ENCODE peak calls at places on chromosomes 13 and 19, in four cellular contexts. Y is GM12878, P is HepG2, L is SK-N-SH. O is an unnamed sample.

GRCh38 chr13:98484289-98485219 is 92.4 kb downstream of the STK24 start:
- DNase-seq in P (peak), Y (no peak), L (no peak), O (peak)

GRCh38 chr19:55257461-55258411 is 1.1 kb downstream of the PPP6R1 start:
- DNase-seq in L (peak), Y (no peak), P (no peak), O (peak)

GRCh38 chr13:28406728-28407266 is 88.1 kb downstream of the FLT1 start:
- DNase-seq in L (no peak), Y (no peak), P (no peak), O (no peak)

GRCh38 chr13:61110804-61111203 is 304.8 kb downstream of the PCDH20 start:
- DNase-seq in Y (no peak), L (peak), P (no peak), O (no peak)

GRCh38 chr19:18839465-18840287 is 7.9 kb downstream of the UPF1 start:
- DNase-seq in P (peak), Y (no peak), L (no peak), O (no peak)

GRCh38 chr19:34306213-34306661 is 51.9 kb downstream of the GARRE1 start:
- DNase-seq in P (peak), Y (no peak), L (no peak), O (no peak)

GRCh38 chr19:8311461-8312260 is 3.5 kb upstream of the CD320 start:
- DNase-seq in L (no peak), Y (no peak), P (no peak), O (no peak)

GRCh38 chr13:114011226-114011625 is 37.4 kb upstream of the C13orf46 start:
- DNase-seq in L (no peak), P (no peak), Y (no peak), O (no peak)

GRCh38 chr13:97215325-97215724 is 6.8 kb upstream of the MBNL2 start:
- DNase-seq in Y (no peak), P (no peak), L (no peak), O (no peak)

GRCh38 chr13:21060827-21061076 is 634 bp downstream of the LATS2 start:
- DNase-seq in L (peak), P (no peak), Y (no peak), O (no peak)

GRCh38 chr13:108212901-108213300 is 2.4 kb downstream of the LIG4 start:
- DNase-seq in P (no peak), Y (no peak), L (no peak), O (no peak)

GRCh38 chr19:4597975-4598671 is 38.6 kb upstream of the SEMA6B start:
- DNase-seq in Y (no peak), P (no peak), L (peak), O (peak)

GRCh38 chr13:93552596-93552995 is 326.0 kb downstream of the GPC6 start:
- DNase-seq in Y (no peak), L (no peak), P (no peak), O (no peak)

GRCh38 chr13:94784066-94784465 is 71.7 kb upstream of the SOX21 start:
- DNase-seq in L (no peak), P (no peak), Y (no peak), O (no peak)

GRCh38 chr19:49588370-49589122 is 2.4 kb upstream of the PRR12 start:
- DNase-seq in Y (no peak), P (no peak), L (no peak), O (no peak)

GRCh38 chr19:34350161-34350561 is 14.8 kb upstream of the GPI start:
- DNase-seq in Y (no peak), L (no peak), P (no peak), O (no peak)

GRCh38 chr13:49184621-49185020 is 35.5 kb upstream of the MLNR start:
- DNase-seq in Y (no peak), P (no peak), L (no peak), O (no peak)

GRCh38 chr13:44680746-44681355 is 104.7 kb upstream of the TSC22D1 start:
- DNase-seq in P (no peak), Y (no peak), L (no peak), O (no peak)

GRCh38 chr13:34011552-34012085 is 193.7 kb downstream of the RFC3 start:
- DNase-seq in L (no peak), P (peak), Y (no peak), O (no peak)

GRCh38 chr19:5789886-5790572 is 934 bp downstream of the DUS3L start:
- DNase-seq in Y (no peak), P (no peak), L (no peak), O (no peak)

GRCh38 chr19:33248553-33248953 is 22.9 kb upstream of the SLC7A10 start:
- DNase-seq in L (no peak), Y (no peak), P (peak), O (no peak)

GRCh38 chr13:59659981-59660380 is 503.7 kb downstream of the DIAPH3 start:
- DNase-seq in L (no peak), Y (no peak), P (no peak), O (no peak)

GRCh38 chr19:15323496-15324235 is 8.7 kb downstream of the BRD4 start:
- DNase-seq in Y (no peak), P (peak), L (no peak), O (peak)

GRCh38 chr19:45613926-45614725 is 12.1 kb upstream of the GPR4 start:
- DNase-seq in Y (peak), L (no peak), P (no peak), O (no peak)

GRCh38 chr19:32581704-32582164 is 744 bp downstream of the PDCD5 start:
- DNase-seq in Y (no peak), P (no peak), L (peak), O (peak)

GRCh38 chr13:26540319-26540718 is 17.2 kb upstream of the WASF3 start:
- DNase-seq in L (peak), P (no peak), Y (no peak), O (no peak)

GRCh38 chr13:76707360-76707759 is 178.8 kb downstream of the KCTD12 start:
- DNase-seq in P (no peak), Y (no peak), L (no peak), O (no peak)

GRCh38 chr13:94988654-94989053 is 276.3 kb upstream of the SOX21 start:
- DNase-seq in Y (no peak), L (no peak), P (peak), O (peak)

GRCh38 chr13:28819046-28819747 is 942 bp upstream of the MTUS2 start:
- DNase-seq in L (no peak), Y (no peak), P (no peak), O (peak)

GRCh38 chr13:101520672-101521071 is 68.2 kb downstream of the ITGBL1 start:
- DNase-seq in P (no peak), L (no peak), Y (no peak), O (no peak)

GRCh38 chr13:107324416-107325204 is 756.7 kb upstream of the ARGLU1 start:
- DNase-seq in P (no peak), L (no peak), Y (no peak), O (no peak)

GRCh38 chr19:5826531-5827341 is 12.8 kb downstream of the FUT6 start:
- DNase-seq in P (peak), Y (no peak), L (peak), O (peak)

GRCh38 chr19:51740356-51740755 is 11.3 kb downstream of the FPR1 start:
- DNase-seq in P (no peak), L (no peak), Y (no peak), O (no peak)

GRCh38 chr19:14090509-14091085 is at the start of gene SAMD1:
- DNase-seq in P (peak), L (peak), Y (no peak), O (peak)

GRCh38 chr19:1243768-1244692 is 2.5 kb downstream of the ATP5F1D start:
- DNase-seq in Y (no peak), P (peak), L (peak), O (no peak)

GRCh38 chr19:53308339-53308811 is 25.2 kb upstream of the ZNF845 start:
- DNase-seq in P (no peak), Y (no peak), L (peak), O (peak)

GRCh38 chr13:72504026-72504925 is 223.2 kb downstream of the MZT1 start:
- DNase-seq in Y (no peak), P (no peak), L (no peak), O (no peak)

GRCh38 chr19:3692141-3693029 is 7.9 kb downstream of the PIP5K1C start:
- DNase-seq in L (peak), P (no peak), Y (no peak), O (peak)

GRCh38 chr13:100443998-100444328 is 144.6 kb downstream of the GGACT start:
- DNase-seq in L (no peak), Y (no peak), P (no peak), O (no peak)
- TF ChIP-seq RFX5 in L (no peak), Y (no peak), P (no peak), O (no peak)

DNA sequence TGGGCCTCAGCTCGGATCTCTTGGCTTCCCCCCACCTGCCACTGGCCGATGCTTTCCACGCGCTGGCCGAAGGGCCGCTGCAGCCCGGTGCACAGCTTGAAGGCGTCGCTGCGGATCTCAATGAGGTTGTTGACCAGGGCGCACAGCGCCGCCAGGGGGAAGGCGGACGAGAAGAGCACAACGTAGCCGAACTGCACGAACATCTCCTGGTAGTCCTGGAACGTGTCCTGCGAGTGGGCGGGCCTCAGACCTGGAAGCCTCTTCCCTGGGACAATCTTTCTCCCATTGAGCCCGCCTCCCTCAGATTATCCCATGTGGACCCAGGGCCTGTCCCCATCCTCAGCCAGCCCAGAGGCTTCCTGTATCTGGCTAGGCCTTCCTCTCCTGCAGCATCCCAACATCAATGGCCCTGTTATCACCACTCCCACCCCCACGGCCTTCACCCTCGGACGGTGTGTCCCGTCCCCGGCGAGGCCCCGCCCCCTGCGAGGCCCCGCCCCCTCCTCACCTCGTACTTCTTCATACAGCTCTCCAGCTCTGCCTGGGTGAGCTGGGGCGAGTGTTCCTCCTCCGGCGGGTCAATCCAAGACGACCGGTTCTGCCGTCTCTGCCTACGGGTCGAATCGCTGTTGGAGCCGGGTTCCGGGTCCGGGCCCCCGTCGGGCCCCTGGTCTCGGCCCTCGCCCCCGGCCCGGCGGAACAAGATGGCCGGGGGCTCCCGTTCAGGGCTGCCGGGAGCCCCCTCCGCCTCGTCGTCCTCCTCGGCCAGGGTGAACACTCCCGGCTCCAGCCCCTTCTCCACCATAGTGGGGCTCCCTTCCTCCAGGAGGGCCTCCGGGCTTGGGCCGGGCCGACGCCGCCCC is 6.8 kb downstream of the ANO8 start:
- DNase-seq in L (peak), P (peak), Y (no peak), O (peak)
- TF ChIP-seq FOXM1 in L (no peak), P (no peak), Y (no peak), O (no peak)

GRCh38 chr19:41540041-41540695 is 35.8 kb upstream of the CEACAM21 start:
- DNase-seq in L (no peak), P (no peak), Y (no peak), O (no peak)
- TF ChIP-seq RFX5 in L (no peak), P (no peak), Y (no peak), O (no peak)

DNA sequence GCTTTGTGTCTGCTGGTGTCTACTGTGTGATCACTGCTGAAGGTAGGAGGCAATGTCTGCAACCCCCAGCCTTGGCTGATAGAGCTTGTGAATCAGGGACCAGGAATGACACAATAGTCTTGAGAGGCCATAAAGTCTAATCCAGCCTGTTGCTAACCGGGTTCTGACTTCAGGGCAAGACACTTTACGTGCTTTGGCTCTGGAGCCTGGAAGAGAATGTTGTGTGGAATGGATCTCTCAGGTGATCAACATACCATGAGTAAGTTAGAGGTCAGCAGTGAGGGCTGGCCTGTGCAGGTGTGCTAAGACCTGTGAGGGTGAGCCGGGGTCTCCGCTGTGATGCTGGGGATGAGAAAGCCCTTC is 5.6 kb downstream of the COL4A2 start:
- DNase-seq in L (no peak), Y (no peak), P (no peak), O (no peak)
- TF ChIP-seq FOXM1 in L (no peak), Y (no peak), P (no peak), O (no peak)

GRCh38 chr13:30312859-30313258 is 5.5 kb upstream of the KATNAL1 start:
- DNase-seq in L (no peak), P (no peak), Y (no peak), O (no peak)
- TF ChIP-seq RFX5 in L (no peak), P (no peak), Y (no peak), O (no peak)

DNA sequence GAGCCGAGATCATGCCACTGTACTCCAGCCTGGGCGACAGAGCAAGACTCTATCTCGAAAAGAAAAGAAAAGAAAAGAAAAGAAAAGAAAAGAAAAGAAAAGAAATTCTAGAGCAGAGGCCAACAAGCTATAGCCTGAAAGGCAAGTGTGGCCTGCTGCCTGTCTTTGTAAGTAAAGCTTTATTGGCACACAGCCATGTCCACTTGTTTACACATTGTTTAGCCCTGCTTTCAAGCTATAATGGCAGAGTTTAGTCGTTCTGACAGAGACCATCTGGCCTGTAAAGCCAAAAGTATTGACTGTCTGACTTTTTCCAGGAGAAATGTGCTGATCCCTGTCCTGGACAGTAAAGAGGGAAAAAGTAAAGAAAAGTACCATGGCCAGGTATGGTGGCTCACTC is 18.3 kb downstream of the NWD1 start:
- DNase-seq in Y (no peak), L (no peak), P (peak), O (no peak)
- TF ChIP-seq FOXM1 in Y (no peak), L (no peak), P (no peak), O (no peak)

GRCh38 chr13:23579072-23579885 is 9.1 kb downstream of the TNFRSF19 start:
- DNase-seq in Y (no peak), L (peak), P (peak), O (peak)
- TF ChIP-seq RFX5 in Y (no peak), L (no peak), P (no peak), O (no peak)

DNA sequence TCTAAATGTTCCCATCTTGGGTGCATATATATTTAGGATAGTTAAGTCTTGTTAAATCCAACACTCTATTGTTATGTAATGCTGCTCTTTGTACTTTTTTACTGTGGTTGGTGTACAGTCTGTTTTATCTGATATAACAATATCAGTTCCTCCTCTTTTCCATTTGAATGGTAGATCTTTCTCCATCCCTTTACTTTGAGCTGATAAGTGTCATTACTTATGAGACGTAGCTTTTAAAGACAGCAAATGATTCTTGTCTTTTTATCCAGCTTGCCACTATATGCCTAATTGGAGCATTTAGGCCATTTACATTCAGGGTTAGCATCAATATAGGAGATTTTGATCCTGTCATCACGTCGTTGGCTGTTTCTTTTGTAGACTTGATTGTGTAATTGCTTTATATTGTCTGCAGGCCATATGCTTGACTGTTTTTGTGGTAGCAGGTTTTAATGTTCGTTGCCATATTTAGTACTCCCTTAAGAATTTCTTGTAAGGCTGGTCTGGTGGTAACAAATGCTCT is 894.2 kb upstream of the ATXN8OS start:
- DNase-seq in Y (no peak), P (no peak), L (no peak), O (no peak)
- TF ChIP-seq FOXM1 in Y (no peak), P (no peak), L (no peak), O (no peak)

O was measured in K562.